ENCODE peak calls at places on chromosomes 13 and 19, in five cellular contexts. One of them, this sample, is unnamed.

GRCh38 chr19:32717496-32717895 is 2.1 kb upstream of the TDRD12 start:
- DNase-seq in stomach: no peak
- DNase-seq in GM12891: no peak
- DNase-seq in upper lobe of left lung: no peak
- DNase-seq in GM12892: no peak
- DNase-seq in this sample: no peak

GRCh38 chr19:56273563-56274117 is 1.1 kb downstream of the EDDM13 start:
- DNase-seq in GM12891: no peak
- DNase-seq in GM12892: no peak
- DNase-seq in stomach: no peak
- DNase-seq in upper lobe of left lung: no peak
- DNase-seq in this sample: no peak

GRCh38 chr13:66665991-66666390 is 564.1 kb downstream of the PCDH9 start:
- DNase-seq in GM12891: no peak
- DNase-seq in upper lobe of left lung: peak
- DNase-seq in stomach: no peak
- DNase-seq in GM12892: no peak
- DNase-seq in this sample: no peak

GRCh38 chr19:37227996-37228395 is 10.0 kb downstream of the ZNF383 start:
- DNase-seq in GM12892: no peak
- DNase-seq in GM12891: no peak
- DNase-seq in upper lobe of left lung: no peak
- DNase-seq in stomach: no peak
- DNase-seq in this sample: no peak

GRCh38 chr19:7494416-7495098 is 5.7 kb upstream of the PEX11G start:
- DNase-seq in GM12891: no peak
- DNase-seq in stomach: peak
- DNase-seq in upper lobe of left lung: no peak
- DNase-seq in GM12892: no peak
- DNase-seq in this sample: no peak

GRCh38 chr19:31586282-31586681 is 237.0 kb upstream of the TSHZ3 start:
- DNase-seq in stomach: no peak
- DNase-seq in GM12891: no peak
- DNase-seq in upper lobe of left lung: no peak
- DNase-seq in GM12892: no peak
- DNase-seq in this sample: no peak

GRCh38 chr13:87147076-87147475 is 524.1 kb upstream of the SLITRK5 start:
- DNase-seq in GM12891: no peak
- DNase-seq in GM12892: no peak
- DNase-seq in stomach: no peak
- DNase-seq in upper lobe of left lung: no peak
- DNase-seq in this sample: no peak

GRCh38 chr13:97766749-97767148 is 186.7 kb upstream of the IPO5 start:
- DNase-seq in stomach: no peak
- DNase-seq in upper lobe of left lung: no peak
- DNase-seq in GM12892: no peak
- DNase-seq in GM12891: no peak
- DNase-seq in this sample: no peak

GRCh38 chr13:95948646-95949045 is 104.6 kb downstream of the UGGT2 start:
- DNase-seq in stomach: no peak
- DNase-seq in upper lobe of left lung: no peak
- DNase-seq in GM12892: no peak
- DNase-seq in GM12891: no peak
- DNase-seq in this sample: no peak

GRCh38 chr13:113822266-113822665 is 41.6 kb downstream of the GAS6 start:
- DNase-seq in GM12891: no peak
- DNase-seq in upper lobe of left lung: peak
- DNase-seq in GM12892: no peak
- DNase-seq in stomach: no peak
- DNase-seq in this sample: no peak

GRCh38 chr19:48501961-48502719 is 9.5 kb downstream of the LMTK3 start:
- DNase-seq in GM12891: no peak
- DNase-seq in GM12892: peak
- DNase-seq in upper lobe of left lung: peak
- DNase-seq in stomach: peak
- DNase-seq in this sample: no peak

GRCh38 chr19:38317104-38317612 is 1.4 kb upstream of the YIF1B start:
- DNase-seq in stomach: no peak
- DNase-seq in GM12892: no peak
- DNase-seq in GM12891: no peak
- DNase-seq in upper lobe of left lung: no peak
- DNase-seq in this sample: no peak

GRCh38 chr13:100361504-100361903 is 227.1 kb downstream of the GGACT start:
- DNase-seq in GM12891: no peak
- DNase-seq in stomach: no peak
- DNase-seq in upper lobe of left lung: no peak
- DNase-seq in GM12892: no peak
- DNase-seq in this sample: no peak

GRCh38 chr19:27793128-27793643 is 1419.8 kb downstream of the UQCRFS1 start:
- DNase-seq in upper lobe of left lung: peak
- DNase-seq in GM12892: peak
- DNase-seq in stomach: peak
- DNase-seq in GM12891: peak
- DNase-seq in this sample: no peak

GRCh38 chr19:16330811-16331690 is 6.4 kb downstream of the KLF2 start:
- DNase-seq in GM12892: no peak
- DNase-seq in GM12891: no peak
- DNase-seq in stomach: no peak
- DNase-seq in upper lobe of left lung: no peak
- DNase-seq in this sample: no peak

GRCh38 chr19:43748685-43749084 is 6.1 kb downstream of the SMG9 start:
- DNase-seq in upper lobe of left lung: no peak
- DNase-seq in stomach: no peak
- DNase-seq in GM12892: no peak
- DNase-seq in GM12891: no peak
- DNase-seq in this sample: no peak

GRCh38 chr13:88464851-88465250 is 793.7 kb downstream of the SLITRK5 start:
- DNase-seq in GM12891: no peak
- DNase-seq in upper lobe of left lung: no peak
- DNase-seq in stomach: no peak
- DNase-seq in GM12892: no peak
- DNase-seq in this sample: no peak

GRCh38 chr13:88459335-88459734 is 788.2 kb downstream of the SLITRK5 start:
- DNase-seq in stomach: no peak
- DNase-seq in GM12892: no peak
- DNase-seq in upper lobe of left lung: no peak
- DNase-seq in GM12891: no peak
- DNase-seq in this sample: no peak

GRCh38 chr13:88456155-88456554 is 785.0 kb downstream of the SLITRK5 start:
- DNase-seq in upper lobe of left lung: no peak
- DNase-seq in GM12891: no peak
- DNase-seq in GM12892: no peak
- DNase-seq in stomach: no peak
- DNase-seq in this sample: no peak

DNA sequence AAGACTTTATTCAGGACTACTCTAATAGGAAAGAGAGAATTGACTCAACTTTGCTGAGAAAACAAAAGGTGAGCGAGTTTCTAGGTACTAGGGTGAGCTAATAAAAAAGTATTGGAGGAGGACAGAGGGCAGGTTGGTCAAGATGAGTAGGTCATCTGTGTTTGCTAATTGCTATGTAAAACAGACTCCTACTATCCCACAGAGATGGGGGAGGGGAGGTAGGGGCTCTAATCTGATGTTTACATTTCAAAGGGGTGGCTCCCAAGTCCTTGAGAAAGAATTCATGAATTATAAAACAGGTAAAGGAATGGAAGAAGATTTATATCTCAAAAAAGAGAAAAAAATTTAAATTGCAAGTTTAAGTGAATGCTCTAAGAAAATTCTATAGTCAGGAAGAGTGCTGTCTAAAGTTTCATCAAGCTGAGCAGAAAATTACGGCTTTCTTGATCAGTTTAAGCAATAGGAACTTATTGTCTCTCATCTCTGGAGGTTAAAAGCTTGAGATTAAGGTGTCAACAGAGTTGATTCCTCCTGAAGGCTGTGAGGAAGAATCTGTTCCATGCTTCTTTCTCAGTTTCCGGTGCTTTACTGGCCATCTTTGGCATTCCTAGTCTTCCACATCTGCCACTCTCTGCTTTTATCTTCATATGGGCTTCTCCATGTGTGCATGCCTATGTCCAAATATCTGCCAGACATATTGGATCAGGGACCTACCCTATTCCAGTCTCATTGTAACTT is 790.3 kb downstream of the SLITRK5 start:
- DNase-seq in GM12892: no peak
- DNase-seq in upper lobe of left lung: no peak
- DNase-seq in GM12891: no peak
- DNase-seq in stomach: no peak
- DNase-seq in this sample: no peak
- TF ChIP-seq POLR2AphosphoS5 in GM12892: no peak
- TF ChIP-seq POLR2AphosphoS5 in upper lobe of left lung: no peak
- TF ChIP-seq POLR2AphosphoS5 in GM12891: no peak
- TF ChIP-seq POLR2AphosphoS5 in stomach: no peak
- TF ChIP-seq POLR2AphosphoS5 in this sample: no peak

GRCh38 chr13:33489563-33489962 is 204.0 kb upstream of the STARD13 start:
- DNase-seq in GM12892: no peak
- DNase-seq in GM12891: no peak
- DNase-seq in upper lobe of left lung: no peak
- DNase-seq in stomach: no peak
- DNase-seq in this sample: no peak

GRCh38 chr13:33487575-33488243 is 202.2 kb upstream of the STARD13 start:
- DNase-seq in upper lobe of left lung: no peak
- DNase-seq in GM12892: no peak
- DNase-seq in stomach: no peak
- DNase-seq in GM12891: peak
- DNase-seq in this sample: no peak

GRCh38 chr13:33493672-33494365 is 208.3 kb upstream of the STARD13 start:
- DNase-seq in stomach: no peak
- DNase-seq in GM12891: no peak
- DNase-seq in upper lobe of left lung: no peak
- DNase-seq in GM12892: no peak
- DNase-seq in this sample: no peak

GRCh38 chr13:33494596-33495214 is 209.2 kb upstream of the STARD13 start:
- DNase-seq in GM12891: no peak
- DNase-seq in GM12892: no peak
- DNase-seq in stomach: no peak
- DNase-seq in upper lobe of left lung: no peak
- DNase-seq in this sample: no peak

GRCh38 chr13:33490461-33491327 is 205.1 kb upstream of the STARD13 start:
- DNase-seq in GM12891: no peak
- DNase-seq in GM12892: no peak
- DNase-seq in stomach: no peak
- DNase-seq in upper lobe of left lung: peak
- DNase-seq in this sample: no peak
- TF ChIP-seq POLR2A in GM12891: no peak
- TF ChIP-seq POLR2A in GM12892: no peak
- TF ChIP-seq POLR2A in stomach: no peak
- TF ChIP-seq POLR2A in upper lobe of left lung: no peak
- TF ChIP-seq POLR2A in this sample: no peak

GRCh38 chr13:27171830-27172494 is 351 bp upstream of the USP12 start:
- DNase-seq in stomach: peak
- DNase-seq in GM12892: peak
- DNase-seq in upper lobe of left lung: peak
- DNase-seq in GM12891: peak
- DNase-seq in this sample: no peak
- TF ChIP-seq POLR2AphosphoS5 in stomach: peak
- TF ChIP-seq POLR2AphosphoS5 in GM12892: peak
- TF ChIP-seq POLR2AphosphoS5 in upper lobe of left lung: peak
- TF ChIP-seq POLR2AphosphoS5 in GM12891: no peak
- TF ChIP-seq POLR2AphosphoS5 in this sample: peak

GRCh38 chr13:36526897-36527296 is 94.6 kb downstream of the CCNA1 start:
- DNase-seq in stomach: no peak
- DNase-seq in upper lobe of left lung: no peak
- DNase-seq in GM12891: no peak
- DNase-seq in GM12892: no peak
- DNase-seq in this sample: peak
- TF ChIP-seq POLR2A in stomach: no peak
- TF ChIP-seq POLR2A in upper lobe of left lung: no peak
- TF ChIP-seq POLR2A in GM12891: no peak
- TF ChIP-seq POLR2A in GM12892: no peak
- TF ChIP-seq POLR2A in this sample: no peak

GRCh38 chr19:5351731-5352228 is 11.2 kb upstream of the PTPRS start:
- DNase-seq in stomach: no peak
- DNase-seq in upper lobe of left lung: no peak
- DNase-seq in GM12891: no peak
- DNase-seq in GM12892: no peak
- DNase-seq in this sample: no peak

GRCh38 chr19:5349041-5349440 is 8.4 kb upstream of the PTPRS start:
- DNase-seq in stomach: no peak
- DNase-seq in GM12892: no peak
- DNase-seq in upper lobe of left lung: no peak
- DNase-seq in GM12891: no peak
- DNase-seq in this sample: no peak

GRCh38 chr19:5355076-5355475 is 14.5 kb upstream of the PTPRS start:
- DNase-seq in upper lobe of left lung: no peak
- DNase-seq in GM12892: no peak
- DNase-seq in GM12891: no peak
- DNase-seq in stomach: no peak
- DNase-seq in this sample: no peak

GRCh38 chr19:5354403-5354802 is 13.8 kb upstream of the PTPRS start:
- DNase-seq in stomach: no peak
- DNase-seq in GM12891: no peak
- DNase-seq in GM12892: no peak
- DNase-seq in upper lobe of left lung: no peak
- DNase-seq in this sample: no peak

GRCh38 chr19:5352229-5352763 is 11.7 kb upstream of the PTPRS start:
- DNase-seq in upper lobe of left lung: no peak
- DNase-seq in GM12891: no peak
- DNase-seq in GM12892: no peak
- DNase-seq in stomach: no peak
- DNase-seq in this sample: no peak
- TF ChIP-seq POLR2AphosphoS5 in upper lobe of left lung: no peak
- TF ChIP-seq POLR2AphosphoS5 in GM12891: no peak
- TF ChIP-seq POLR2AphosphoS5 in GM12892: no peak
- TF ChIP-seq POLR2AphosphoS5 in stomach: no peak
- TF ChIP-seq POLR2AphosphoS5 in this sample: no peak

GRCh38 chr19:1266818-1267440 is 2.2 kb upstream of the CIRBP start:
- DNase-seq in GM12891: no peak
- DNase-seq in GM12892: peak
- DNase-seq in stomach: peak
- DNase-seq in upper lobe of left lung: peak
- DNase-seq in this sample: no peak

GRCh38 chr19:1265611-1266115 is 3.5 kb upstream of the CIRBP start:
- DNase-seq in stomach: no peak
- DNase-seq in GM12891: no peak
- DNase-seq in upper lobe of left lung: peak
- DNase-seq in GM12892: no peak
- DNase-seq in this sample: no peak

GRCh38 chr19:1267441-1268391 is 1.4 kb upstream of the CIRBP start:
- DNase-seq in GM12892: no peak
- DNase-seq in GM12891: no peak
- DNase-seq in stomach: no peak
- DNase-seq in upper lobe of left lung: peak
- DNase-seq in this sample: no peak

GRCh38 chr19:1264801-1265610 is 4.1 kb upstream of the CIRBP start:
- DNase-seq in GM12892: no peak
- DNase-seq in stomach: peak
- DNase-seq in upper lobe of left lung: peak
- DNase-seq in GM12891: no peak
- DNase-seq in this sample: no peak

GRCh38 chr19:1266116-1266817 is 2.9 kb upstream of the CIRBP start:
- DNase-seq in stomach: peak
- DNase-seq in upper lobe of left lung: peak
- DNase-seq in GM12891: peak
- DNase-seq in GM12892: peak
- DNase-seq in this sample: no peak
- TF ChIP-seq POLR2A in stomach: no peak
- TF ChIP-seq POLR2A in upper lobe of left lung: no peak
- TF ChIP-seq POLR2A in GM12891: no peak
- TF ChIP-seq POLR2A in GM12892: no peak
- TF ChIP-seq POLR2A in this sample: peak

GRCh38 chr13:32261567-32261966 is 53.6 kb downstream of the ZAR1L start:
- DNase-seq in GM12892: no peak
- DNase-seq in upper lobe of left lung: no peak
- DNase-seq in stomach: peak
- DNase-seq in GM12891: no peak
- DNase-seq in this sample: no peak
- TF ChIP-seq POLR2AphosphoS5 in GM12892: no peak
- TF ChIP-seq POLR2AphosphoS5 in upper lobe of left lung: peak
- TF ChIP-seq POLR2AphosphoS5 in stomach: no peak
- TF ChIP-seq POLR2AphosphoS5 in GM12891: no peak
- TF ChIP-seq POLR2AphosphoS5 in this sample: peak